ENCODE peak calls at places on chromosomes 5 and 9, in four cellular contexts. E is GM12878, X is K562, B is HepG2. O is an unnamed sample.

GRCh38 chr9:129316281-129317030 is 138.4 kb upstream of the IER5L start:
- DNase-seq in X (no peak), E (no peak), B (no peak), O (no peak)

GRCh38 chr5:137666109-137666850 is 69.6 kb downstream of the KLHL3 start:
- DNase-seq in X (no peak), B (no peak), E (peak; percentile 58), O (no peak)

GRCh38 chr5:152560508-152561137 is 155.5 kb upstream of the NMUR2 start:
- DNase-seq in B (peak; percentile 13), E (no peak), X (peak; percentile 49), O (peak; percentile 59)

GRCh38 chr9:33778700-33779351 is 16.5 kb upstream of the PRSS3 start:
- DNase-seq in B (peak; percentile 54), E (peak; percentile 26), X (peak; percentile 77), O (peak; percentile 67)

GRCh38 chr9:22240619-22241018 is 206.0 kb upstream of the DMRTA1 start:
- DNase-seq in B (no peak), E (peak; percentile 25), X (no peak), O (no peak)

GRCh38 chr5:79120221-79120620 is 8.6 kb downstream of the BHMT start:
- DNase-seq in B (no peak), X (no peak), E (no peak), O (no peak)

GRCh38 chr5:1465117-1465516 is 19.9 kb upstream of the SLC6A3 start:
- DNase-seq in B (no peak), E (no peak), X (no peak), O (no peak)

GRCh38 chr9:96071245-96072124 is 196.0 kb downstream of the ERCC6L2 start:
- DNase-seq in E (no peak), X (peak; percentile 32), B (peak; percentile 16), O (peak; percentile 58)

GRCh38 chr5:68007446-68007845 is 208.1 kb upstream of the PIK3R1 start:
- DNase-seq in X (no peak), B (peak; percentile 2), E (no peak), O (no peak)

GRCh38 chr5:83055166-83055565 is 22.0 kb downstream of the TMEM167A start:
- DNase-seq in E (no peak), X (no peak), B (no peak), O (no peak)

GRCh38 chr5:53917095-53917494 is 356.7 kb downstream of the NDUFS4 start:
- DNase-seq in B (no peak), E (no peak), X (no peak), O (peak; percentile 18)

GRCh38 chr9:69036319-69036718 is 767 bp downstream of the FXN start:
- DNase-seq in X (peak; percentile 45), E (no peak), B (peak; percentile 47), O (peak; percentile 31)

GRCh38 chr5:35920890-35921289 is 17.5 kb downstream of the CAPSL start:
- DNase-seq in E (no peak), X (peak; percentile 6), B (no peak), O (peak; percentile 4)

GRCh38 chr9:94952553-94953373 is 226.3 kb downstream of the AOPEP start:
- DNase-seq in E (peak; percentile 26), B (no peak), X (no peak), O (no peak)

GRCh38 chr5:176658817-176659216 is 11.5 kb downstream of the TSPAN17 start:
- DNase-seq in E (no peak), X (no peak), B (no peak), O (no peak)

GRCh38 chr5:36573441-36573840 is 33.0 kb upstream of the SLC1A3 start:
- DNase-seq in E (no peak), X (no peak), B (no peak), O (no peak)

GRCh38 chr5:38029431-38030065 is 189.7 kb upstream of the GDNF start:
- DNase-seq in B (no peak), X (no peak), E (no peak), O (no peak)

GRCh38 chr9:78028926-78029325 is 2.7 kb downstream of the GNAQ start:
- DNase-seq in X (no peak), B (no peak), E (no peak), O (no peak)

GRCh38 chr9:78031271-78031825 is at the start of gene GNAQ:
- DNase-seq in E (no peak), X (no peak), B (no peak), O (peak; percentile 17)

GRCh38 chr9:78029601-78030552 is 1.7 kb downstream of the GNAQ start:
- DNase-seq in X (peak; percentile 64), E (no peak), B (no peak), O (peak; percentile 18)

GRCh38 chr9:78031826-78032598 is 401 bp upstream of the GNAQ start:
- DNase-seq in E (no peak), B (peak; percentile 82), X (peak; percentile 92), O (peak; percentile 93)

GRCh38 chr9:78030553-78031270 is 899 bp downstream of the GNAQ start:
- DNase-seq in B (no peak), E (no peak), X (peak; percentile 70), O (no peak)
- TF ChIP-seq MYC in B (peak; percentile 10), E (no peak), X (no peak), O (no peak)

GRCh38 chr5:43036856-43037711 is 3.0 kb downstream of the ANXA2R start:
- DNase-seq in E (no peak), B (no peak), X (no peak), O (no peak)
- TF ChIP-seq RFX5 in E (no peak), B (no peak), X (no peak), O (no peak)

GRCh38 chr5:16134204-16134603 is 45.4 kb downstream of the MARCHF11 start:
- DNase-seq in E (no peak), B (no peak), X (no peak), O (no peak)

GRCh38 chr5:16135506-16135905 is 44.1 kb downstream of the MARCHF11 start:
- DNase-seq in E (no peak), X (no peak), B (no peak), O (no peak)

GRCh38 chr5:16137177-16137576 is 42.4 kb downstream of the MARCHF11 start:
- DNase-seq in B (no peak), E (no peak), X (no peak), O (no peak)

GRCh38 chr5:16131878-16132277 is 47.7 kb downstream of the MARCHF11 start:
- DNase-seq in E (no peak), X (no peak), B (no peak), O (no peak)

GRCh38 chr5:16135003-16135402 is 44.6 kb downstream of the MARCHF11 start:
- DNase-seq in E (no peak), B (no peak), X (no peak), O (no peak)
- TF ChIP-seq MYC in E (no peak), B (no peak), X (no peak), O (no peak)

DNA sequence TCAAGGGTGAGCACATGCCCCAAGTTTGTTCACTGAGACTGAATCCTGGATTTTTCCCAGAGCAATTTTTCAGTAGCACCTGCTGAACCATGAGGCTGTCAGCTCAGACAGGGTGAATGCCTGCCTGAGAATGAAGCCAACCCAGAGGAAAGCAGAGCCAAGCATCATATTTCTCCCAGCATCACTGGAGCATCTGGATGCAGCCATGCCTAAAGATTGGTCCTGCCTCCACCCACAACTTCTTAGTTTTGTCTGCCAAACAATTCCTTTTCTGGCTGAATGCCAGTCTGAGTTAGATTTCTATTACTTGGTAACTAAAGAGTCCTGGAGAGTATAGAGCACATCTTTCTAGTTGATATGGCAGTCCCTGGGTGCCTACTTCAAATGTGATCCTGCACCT is 343.7 kb downstream of the CSNK1G3 start:
- DNase-seq in X (no peak), E (no peak), B (no peak), O (no peak)
- TF ChIP-seq RFX5 in X (no peak), E (no peak), B (no peak), O (no peak)

GRCh38 chr5:113487411-113487778 is 858 bp downstream of the MCC start:
- DNase-seq in E (no peak), B (no peak), X (no peak), O (peak; percentile 30)
- TF ChIP-seq MYC in E (no peak), B (no peak), X (no peak), O (no peak)

DNA sequence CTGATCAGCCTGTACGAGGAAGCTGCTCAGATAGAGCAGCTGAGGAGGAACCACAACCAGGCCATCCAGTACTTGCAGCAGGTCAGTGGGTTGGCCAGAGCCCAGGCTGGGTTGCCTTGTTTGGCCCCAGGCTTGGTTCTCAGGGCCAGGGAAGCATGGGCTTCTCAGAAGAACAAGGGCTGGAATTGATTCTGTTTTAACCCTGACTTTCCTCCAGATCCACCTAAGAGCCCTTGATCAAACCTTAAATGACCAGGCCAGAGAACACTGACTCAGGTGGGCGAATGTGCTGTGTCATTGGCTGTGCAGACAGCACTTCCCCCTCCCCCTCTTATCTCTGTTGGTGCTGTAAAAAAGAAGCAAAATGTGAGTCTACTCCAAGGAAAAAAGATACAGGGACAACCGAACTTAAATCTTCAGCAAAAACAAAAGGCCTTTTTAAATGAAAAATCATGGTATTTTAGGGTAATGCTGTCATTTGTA is 28.1 kb downstream of the TTC23L start:
- DNase-seq in B (peak; percentile 18), E (no peak), X (peak; percentile 93), O (peak; percentile 18)
- TF ChIP-seq RFX5 in B (no peak), E (no peak), X (no peak), O (no peak)

GRCh38 chr5:40406426-40407211 is 273.1 kb upstream of the PTGER4 start:
- DNase-seq in E (no peak), X (no peak), B (peak; percentile 3), O (no peak)
- TF ChIP-seq MYC in E (no peak), X (no peak), B (no peak), O (no peak)

O was measured in A549.